ENCODE peak calls at places on chromosomes 1 and 21, in nine cellular contexts. N is heart left ventricle, Q is upper lobe of left lung, Z is Peyer's patch, D is fibroblast of mammary gland, A is left ventricle myocardium inferior, L is NT2/D1, E is GM06990, I is SK-N-MC. J is an unnamed sample.

GRCh38 chr1:245428681-245429080 is 273.9 kb downstream of the KIF26B start:
- DNase-seq in Z (no peak), Q (no peak), D (no peak), A (no peak), L (no peak), N (no peak), I (no peak), E (no peak), J (no peak)

GRCh38 chr1:23638188-23638619 is 53.4 kb upstream of the RPL11 start:
- DNase-seq in Z (no peak), E (no peak), A (no peak), D (peak; percentile 42), Q (no peak), N (no peak), I (no peak), L (no peak), J (no peak)

GRCh38 chr1:113542221-113542701 is 151.9 kb downstream of the MAGI3 start:
- DNase-seq in E (no peak), I (no peak), Z (no peak), L (no peak), N (no peak), Q (no peak), A (no peak), D (peak; percentile 93), J (no peak)

GRCh38 chr1:52707927-52708655 is 9.9 kb upstream of the COA7 start:
- DNase-seq in N (no peak), I (no peak), D (peak; percentile 65), L (no peak), Q (peak; percentile 60), Z (no peak), A (no peak), E (no peak), J (no peak)

GRCh38 chr1:19356266-19356665 is 44.1 kb downstream of the SLC66A1 start:
- DNase-seq in N (no peak), D (no peak), E (no peak), Z (no peak), Q (no peak), L (no peak), A (no peak), I (no peak), J (no peak)

GRCh38 chr1:165631403-165632151 is 543 bp downstream of the MGST3 start:
- DNase-seq in E (peak; percentile 42), L (peak; percentile 33), Z (peak; percentile 34), D (peak; percentile 90), Q (peak; percentile 67), N (peak; percentile 72), I (no peak), A (peak; percentile 42), J (peak; percentile 46)

GRCh38 chr1:3430406-3430805 is 24.1 kb upstream of the ARHGEF16 start:
- DNase-seq in Z (no peak), Q (no peak), A (no peak), N (peak; percentile 54), D (no peak), L (no peak), E (no peak), I (no peak), J (no peak)

GRCh38 chr21:39115659-39116235 is 67.5 kb downstream of the PSMG1 start:
- DNase-seq in L (no peak), A (no peak), I (no peak), Q (no peak), Z (no peak), E (no peak), N (no peak), D (no peak), J (no peak)

GRCh38 chr1:176559474-176560390 is 96.8 kb downstream of the PAPPA2 start:
- DNase-seq in I (peak; percentile 22), D (peak; percentile 81), Z (no peak), L (peak; percentile 87), E (no peak), N (no peak), A (no peak), Q (peak; percentile 31), J (peak; percentile 79)

GRCh38 chr1:8318436-8318835 is 522 bp downstream of the SLC45A1 start:
- DNase-seq in Z (no peak), L (no peak), D (no peak), I (no peak), N (no peak), Q (no peak), A (no peak), E (no peak), J (no peak)

GRCh38 chr1:24383381-24383940 is 30.1 kb downstream of the STPG1 start:
- DNase-seq in N (no peak), A (no peak), I (no peak), Z (no peak), D (no peak), E (no peak), Q (no peak), L (no peak), J (no peak)

GRCh38 chr1:233242827-233243483 is 52.6 kb downstream of the PCNX2 start:
- DNase-seq in Q (no peak), I (no peak), E (no peak), Z (no peak), D (no peak), N (no peak), L (no peak), A (no peak), J (no peak)

GRCh38 chr1:2596530-2597333 is 10.2 kb downstream of the PRXL2B start:
- DNase-seq in N (peak; percentile 46), A (no peak), E (no peak), D (no peak), I (no peak), L (no peak), Q (no peak), Z (no peak), J (peak; percentile 40)

GRCh38 chr1:174964261-174964984 is 35.3 kb upstream of the CACYBP start:
- DNase-seq in E (no peak), Z (no peak), I (no peak), A (no peak), L (no peak), N (no peak), D (peak; percentile 32), Q (peak; percentile 31), J (no peak)

GRCh38 chr21:29896884-29897283 is 42.9 kb downstream of the GRIK1 start:
- DNase-seq in L (no peak), Z (no peak), D (no peak), I (no peak), A (no peak), Q (no peak), N (no peak), E (no peak), J (no peak)

GRCh38 chr21:42848932-42849758 is 30.2 kb downstream of the WDR4 start:
- DNase-seq in D (no peak), A (no peak), I (no peak), Z (no peak), E (no peak), L (no peak), N (no peak), Q (no peak), J (peak; percentile 34)

GRCh38 chr21:44310628-44311027 is 10.8 kb downstream of the PFKL start:
- DNase-seq in D (no peak), N (no peak), I (no peak), E (no peak), L (no peak), A (no peak), Z (no peak), Q (no peak), J (no peak)

GRCh38 chr1:189206617-189207016 is 1271.0 kb downstream of the BRINP3 start:
- DNase-seq in E (no peak), D (no peak), I (no peak), A (no peak), L (no peak), Q (no peak), Z (no peak), N (no peak), J (no peak)

GRCh38 chr1:73674945-73675561 is 522.9 kb downstream of the LRRIQ3 start:
- DNase-seq in Z (no peak), D (peak; percentile 12), E (no peak), I (no peak), N (no peak), Q (no peak), L (no peak), A (no peak), J (peak; percentile 6)

GRCh38 chr1:119784127-119784781 is 15.5 kb upstream of the HMGCS2 start:
- DNase-seq in N (peak; percentile 67), Z (no peak), E (no peak), Q (peak; percentile 88), L (no peak), A (peak; percentile 61), I (no peak), D (peak; percentile 58), J (no peak)

GRCh38 chr1:198564716-198565115 is 24.2 kb upstream of the ATP6V1G3 start:
- DNase-seq in L (no peak), A (no peak), I (no peak), D (no peak), Z (no peak), E (no peak), N (no peak), Q (no peak), J (no peak)
- H3K4me3 ChIP-seq in L (no peak overlapping the region), A (no peak overlapping the region), I (no peak overlapping the region), D (no peak overlapping the region), Z (no peak overlapping the region), E (no peak overlapping the region), N (no peak overlapping the region), Q (no peak overlapping the region), J (no peak overlapping the region)

GRCh38 chr1:225855503-225856285 is 26.5 kb downstream of the TMEM63A start:
- DNase-seq in D (no peak), I (no peak), Q (no peak), L (no peak), A (no peak), N (no peak), Z (no peak), E (no peak), J (no peak)
- H3K4me3 ChIP-seq in D (no peak overlapping the region), I (no peak overlapping the region), Q (no peak overlapping the region), L (no peak overlapping the region), A (no peak overlapping the region), N (no peak overlapping the region), Z (no peak overlapping the region), E (no peak overlapping the region), J (no peak overlapping the region)

GRCh38 chr1:207455183-207455754 is 1.1 kb downstream of the CR2 start:
- DNase-seq in A (no peak), I (no peak), Z (no peak), D (no peak), E (no peak), N (no peak), L (no peak), Q (no peak), J (no peak)
- H3K4me3 ChIP-seq in A (peak overlapping the region; percentile 59), I (no peak overlapping the region), Z (peak overlapping the region; percentile 67), D (no peak overlapping the region), E (peak overlapping the region; percentile 81), N (peak overlapping the region; percentile 19), L (no peak overlapping the region), Q (no peak overlapping the region), J (no peak overlapping the region)

DNA sequence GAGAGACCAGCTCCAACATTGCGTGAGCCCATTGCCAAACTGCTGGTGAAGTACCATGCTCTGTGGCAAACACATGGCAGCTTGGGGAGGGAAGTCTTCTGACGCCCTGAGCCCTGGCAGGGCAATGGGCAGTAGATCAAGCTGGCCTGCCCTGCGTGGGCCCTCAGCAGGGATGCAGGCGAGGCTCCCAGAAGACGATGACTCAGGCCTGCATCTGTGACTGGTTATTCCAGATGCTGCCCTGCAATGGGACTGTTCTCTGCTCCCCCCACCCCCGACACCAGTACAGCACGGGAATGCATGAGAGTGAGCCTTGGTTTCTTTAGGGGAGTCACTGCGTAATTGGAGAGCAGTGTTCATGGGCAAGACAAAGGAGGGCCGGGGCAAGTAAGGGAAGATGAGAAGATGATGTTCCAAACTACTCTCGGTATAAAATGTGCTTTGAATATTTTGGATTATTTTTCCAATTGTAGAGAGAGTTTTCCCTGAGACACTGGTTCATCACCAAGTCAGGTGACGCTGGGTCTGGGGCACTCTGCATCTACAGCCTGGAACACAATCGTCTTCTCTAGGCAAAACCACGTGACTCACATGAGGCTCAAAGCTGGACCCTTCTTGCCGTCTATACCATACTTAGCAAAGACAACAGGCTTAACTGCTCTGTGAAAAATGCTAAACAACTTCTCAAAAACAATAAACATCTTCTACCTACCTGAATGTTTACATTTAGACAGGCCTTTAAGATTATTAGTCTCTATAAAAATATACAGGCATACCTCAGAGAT is 9.0 kb upstream of the C1orf198 start:
- DNase-seq in L (no peak), E (no peak), Q (no peak), I (no peak), Z (no peak), D (peak; percentile 89), A (no peak), N (no peak), J (no peak)
- H3K4me3 ChIP-seq in L (no peak overlapping the region), E (no peak overlapping the region), Q (no peak overlapping the region), I (no peak overlapping the region), Z (no peak overlapping the region), D (no peak overlapping the region), A (no peak overlapping the region), N (no peak overlapping the region), J (no peak overlapping the region)